ENCODE peak calls at places on chromosomes 16 and 17, in seven cellular contexts. F is ovary, S is suprapubic skin, G is AG04450, T is stomach, I is mammary epithelial cell, Y is hepatocyte. A is an unnamed sample.
A peak's percentile ranks its signal among the peaks of the same experiment; 100 is the strongest.

GRCh38 chr16:73878616-73879015 is 418.0 kb upstream of the PSMD7 start:
- DNase-seq in F (no peak), S (no peak), G (peak; percentile 39), T (no peak), I (peak; percentile 35), Y (peak; percentile 72), A (peak; percentile 48)

GRCh38 chr17:34503804-34504203 is 75.6 kb upstream of the TMEM132E start:
- DNase-seq in F (no peak), S (no peak), G (no peak), T (no peak), I (no peak), Y (peak; percentile 40), A (no peak)

GRCh38 chr17:44084131-44084538 is 13.6 kb downstream of the G6PC3 start:
- DNase-seq in F (no peak), S (no peak), G (no peak), T (no peak), I (no peak), Y (no peak), A (no peak)

GRCh38 chr17:9768381-9768934 is 22.9 kb downstream of the DHRS7C start:
- DNase-seq in F (no peak), S (no peak), G (no peak), T (no peak), I (peak; percentile 20), Y (peak; percentile 43), A (peak; percentile 28)

GRCh38 chr17:79281803-79282202 is 207.2 kb downstream of the ENGASE start:
- DNase-seq in F (no peak), S (no peak), G (no peak), T (no peak), I (no peak), Y (no peak), A (no peak)

GRCh38 chr17:83079766-83080616 is 582 bp downstream of the METRNL start:
- DNase-seq in F (peak; percentile 62), S (no peak), G (no peak), T (no peak), I (no peak), Y (peak; percentile 60), A (no peak)

GRCh38 chr16:30131869-30132475 is 9.0 kb upstream of the MAPK3 start:
- DNase-seq in F (no peak), S (no peak), G (no peak), T (no peak), I (no peak), Y (no peak), A (no peak)

GRCh38 chr17:82667668-82668000 is 19.4 kb upstream of the WDR45B start:
- DNase-seq in F (no peak), S (no peak), G (no peak), T (no peak), I (no peak), Y (no peak), A (no peak)

GRCh38 chr16:82580293-82580900 is 46.4 kb upstream of the CDH13 start:
- DNase-seq in F (no peak), S (no peak), G (no peak), T (peak; percentile 35), I (peak; percentile 8), Y (peak; percentile 40), A (peak; percentile 41)
- TF ChIP-seq CTCF in F (no peak), S (no peak), G (peak; percentile 13), T (no peak), I (peak; percentile 51), Y (peak; percentile 54), A (no peak)

GRCh38 chr17:40070644-40070894 is 7.8 kb downstream of the THRA start:
- DNase-seq in F (no peak), S (no peak), G (no peak), T (no peak), I (no peak), Y (no peak), A (no peak)
- H3K27ac ChIP-seq in F (peak overlapping the region; percentile 91), S (peak overlapping the region; percentile 91), G (no peak overlapping the region), T (peak overlapping the region; percentile 96), I (no peak overlapping the region), Y (peak overlapping the region; percentile 98), A (peak overlapping the region; percentile 95)

GRCh38 chr17:65088621-65089385 is 32.3 kb upstream of the GNA13 start:
- DNase-seq in F (no peak), S (no peak), G (no peak), T (no peak), I (peak; percentile 74), Y (no peak), A (no peak)

GRCh38 chr17:65097110-65097509 is 40.1 kb upstream of the RGS9 start:
- DNase-seq in F (no peak), S (peak; percentile 3), G (no peak), T (no peak), I (no peak), Y (no peak), A (no peak)

GRCh38 chr17:65092262-65092661 is 35.7 kb upstream of the GNA13 start:
- DNase-seq in F (no peak), S (no peak), G (no peak), T (no peak), I (no peak), Y (no peak), A (no peak)

GRCh38 chr17:65095465-65095864 is 38.9 kb upstream of the GNA13 start:
- DNase-seq in F (no peak), S (no peak), G (no peak), T (no peak), I (no peak), Y (no peak), A (no peak)

GRCh38 chr17:65093930-65094329 is 37.4 kb upstream of the GNA13 start:
- DNase-seq in F (no peak), S (no peak), G (no peak), T (no peak), I (no peak), Y (no peak), A (no peak)
- TF ChIP-seq CTCF in F (no peak), S (no peak), G (peak; percentile 14), T (no peak), I (peak; percentile 10), Y (no peak), A (no peak)

GRCh38 chr17:55751720-55752250 is 934 bp downstream of the PCTP start:
- DNase-seq in F (no peak), S (no peak), G (no peak), T (no peak), I (peak; percentile 23), Y (peak; percentile 17), A (no peak)
- H3K27ac ChIP-seq in F (no peak overlapping the region), S (peak overlapping the region; percentile 69), G (peak overlapping the region; percentile 59), T (peak overlapping the region; percentile 85), I (no peak overlapping the region), Y (peak overlapping the region; percentile 93), A (peak overlapping the region; percentile 68)

GRCh38 chr17:17783121-17783824 is 53.5 kb downstream of the SREBF1 start:
- DNase-seq in F (peak; percentile 86), S (no peak), G (no peak), T (peak; percentile 88), I (peak; percentile 50), Y (peak; percentile 62), A (peak; percentile 64)
- TF ChIP-seq CTCF in F (no peak), S (no peak), G (peak; percentile 8), T (no peak), I (no peak), Y (peak; percentile 33), A (no peak)

DNA sequence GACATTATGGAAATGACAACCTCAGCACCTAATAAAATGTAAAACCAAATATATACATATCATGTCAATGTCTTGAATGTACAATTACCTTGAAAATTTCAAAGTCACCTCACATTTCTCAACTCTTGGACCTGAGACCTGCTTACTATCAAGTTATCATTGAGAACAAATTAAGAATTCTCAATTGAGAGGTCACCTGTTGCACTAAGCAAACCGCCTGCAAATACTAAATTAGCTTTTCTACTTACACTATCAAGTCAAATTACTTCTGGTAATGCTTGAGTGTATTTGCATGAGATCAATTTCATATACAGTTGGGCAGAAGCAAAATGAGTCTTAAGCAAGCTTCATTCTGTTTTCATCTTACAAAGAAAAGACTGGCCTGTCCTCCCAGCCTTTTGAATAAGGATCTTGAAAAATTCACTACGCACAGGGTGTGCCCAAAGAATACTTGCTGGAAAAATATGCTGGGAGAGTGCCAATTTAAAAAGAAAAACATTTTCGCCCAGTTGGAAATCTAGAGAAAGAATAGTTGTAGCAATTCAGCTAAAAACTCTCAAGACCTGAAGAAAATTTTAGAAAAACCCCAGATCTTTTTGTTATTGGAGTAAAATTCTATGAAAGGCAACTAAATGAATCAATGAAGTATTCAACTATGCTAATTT is 35.7 kb downstream of the KANSL1 start:
- DNase-seq in F (no peak), S (no peak), G (no peak), T (no peak), I (no peak), Y (no peak), A (no peak)
- H3K27ac ChIP-seq in F (no peak overlapping the region), S (peak overlapping the region; percentile 40), G (no peak overlapping the region), T (peak overlapping the region; percentile 61), I (no peak overlapping the region), Y (no peak overlapping the region), A (no peak overlapping the region)

GRCh38 chr16:1763521-1764511 is 7.5 kb downstream of the NME3 start:
- DNase-seq in F (peak; percentile 68), S (no peak), G (no peak), T (no peak), I (no peak), Y (no peak), A (no peak)
- TF ChIP-seq CTCF in F (no peak), S (no peak), G (peak; percentile 47), T (no peak), I (peak; percentile 26), Y (peak; percentile 43), A (peak; percentile 23)

GRCh38 chr17:1650731-1651558 is 1.3 kb upstream of the RILP start:
- DNase-seq in F (no peak), S (no peak), G (no peak), T (no peak), I (no peak), Y (no peak), A (no peak)

GRCh38 chr17:1649844-1650409 is at the start of gene RILP:
- DNase-seq in F (peak; percentile 81), S (peak; percentile 90), G (no peak), T (peak; percentile 95), I (peak; percentile 68), Y (peak; percentile 86), A (peak; percentile 64)

GRCh38 chr17:1647802-1648581 is 1.7 kb downstream of the RILP start:
- DNase-seq in F (no peak), S (no peak), G (no peak), T (peak; percentile 44), I (no peak), Y (no peak), A (no peak)

GRCh38 chr17:1648582-1649115 is 1.0 kb downstream of the RILP start:
- DNase-seq in F (peak; percentile 97), S (peak; percentile 95), G (peak; percentile 93), T (peak; percentile 97), I (peak; percentile 86), Y (peak; percentile 98), A (peak; percentile 94)

GRCh38 chr17:1649116-1649843 is 386 bp downstream of the RILP start:
- DNase-seq in F (peak; percentile 92), S (peak; percentile 95), G (peak; percentile 67), T (peak; percentile 83), I (peak; percentile 86), Y (peak; percentile 94), A (peak; percentile 85)
- H3K27ac ChIP-seq in F (peak overlapping the region; percentile 95), S (peak overlapping the region; percentile 99), G (peak overlapping the region; percentile 57), T (peak overlapping the region; percentile 97), I (peak overlapping the region; percentile 34), Y (peak overlapping the region; percentile 97), A (peak overlapping the region; percentile 100)

GRCh38 chr17:40109471-40109824 is 9.1 kb upstream of the NR1D1 start:
- DNase-seq in F (no peak), S (no peak), G (no peak), T (no peak), I (no peak), Y (no peak), A (no peak)
- TF ChIP-seq CTCF in F (no peak), S (no peak), G (no peak), T (no peak), I (peak; percentile 26), Y (peak; percentile 22), A (no peak)

A was measured in RWPE1.